ENCODE peak calls at places on chromosomes 12 and 14, in nine cellular contexts. F is transverse colon, Q is fibroblast of mammary gland, Y is lower lobe of right lung, Z is breast epithelium, J is neural crest cell, M is AG10803, A is GM10248, V is NB4. K is an unnamed sample.

GRCh38 chr14:51318777-51319176 is 78.7 kb downstream of the TMX1 start:
- DNase-seq in F (no peak), Y (no peak), Z (no peak), J (no peak), M (peak; percentile 37), V (no peak), A (no peak), Q (no peak), K (no peak)

GRCh38 chr12:124599074-124599999 is 31.9 kb upstream of the NCOR2 start:
- DNase-seq in A (no peak), Y (no peak), Z (no peak), V (peak; percentile 79), M (peak; percentile 72), Q (peak; percentile 76), J (no peak), F (no peak), K (no peak)

GRCh38 chr12:14567311-14568195 is at the start of gene PLBD1:
- DNase-seq in Q (peak; percentile 50), Y (peak; percentile 87), V (no peak), Z (no peak), M (peak; percentile 21), F (peak; percentile 71), A (peak; percentile 47), J (peak; percentile 37), K (peak; percentile 59)

GRCh38 chr14:100534528-100535286 is 52.5 kb downstream of the BEGAIN start:
- DNase-seq in Q (no peak), F (peak; percentile 6), M (no peak), Z (peak; percentile 23), V (peak; percentile 92), A (no peak), J (no peak), Y (peak; percentile 37), K (peak; percentile 14)

GRCh38 chr14:24996930-24997329 is 53.0 kb downstream of the STXBP6 start:
- DNase-seq in Z (no peak), V (no peak), J (no peak), F (no peak), A (no peak), Y (no peak), Q (no peak), M (no peak), K (no peak)

GRCh38 chr14:35331605-35332516 is 39.7 kb downstream of the PSMA6 start:
- DNase-seq in Y (peak; percentile 81), V (no peak), M (peak; percentile 7), J (no peak), Q (peak; percentile 55), F (peak; percentile 80), A (peak; percentile 62), Z (peak; percentile 90), K (peak; percentile 54)

GRCh38 chr14:73467377-73467776 is 9.0 kb upstream of the NUMB start:
- DNase-seq in A (no peak), Y (peak; percentile 64), M (no peak), J (no peak), Q (peak; percentile 87), V (peak; percentile 89), Z (no peak), F (no peak), K (no peak)

GRCh38 chr12:89213747-89214146 is 138.6 kb downstream of the DUSP6 start:
- DNase-seq in V (no peak), A (no peak), Q (no peak), J (no peak), F (no peak), Y (no peak), M (no peak), Z (no peak), K (no peak)

GRCh38 chr14:105430535-105430934 is 10.9 kb downstream of the MTA1 start:
- DNase-seq in Z (no peak), Y (no peak), A (no peak), V (no peak), M (peak; percentile 64), J (no peak), F (no peak), Q (peak; percentile 58), K (no peak)

GRCh38 chr14:99156026-99156425 is 116.0 kb downstream of the BCL11B start:
- DNase-seq in J (no peak), A (no peak), Z (no peak), F (no peak), M (no peak), Q (no peak), V (no peak), Y (no peak), K (no peak)

GRCh38 chr14:96053600-96054381 is 14.6 kb downstream of the C14orf132 start:
- DNase-seq in Z (no peak), J (no peak), A (no peak), Y (no peak), F (peak; percentile 41), Q (peak; percentile 99), M (peak; percentile 97), V (no peak), K (no peak)

GRCh38 chr12:111812881-111813741 is 28.9 kb upstream of the MAPKAPK5 start:
- DNase-seq in Q (peak; percentile 86), J (peak; percentile 66), M (peak; percentile 82), Z (peak; percentile 62), Y (peak; percentile 82), F (peak; percentile 80), V (peak; percentile 91), A (peak; percentile 86), K (peak; percentile 83)

GRCh38 chr14:75514673-75515630 is 7.3 kb upstream of the BATF start:
- DNase-seq in V (peak; percentile 87), J (no peak), Z (no peak), F (peak; percentile 52), Y (peak; percentile 64), Q (peak; percentile 24), M (no peak), A (peak; percentile 60), K (peak; percentile 57)

DNA sequence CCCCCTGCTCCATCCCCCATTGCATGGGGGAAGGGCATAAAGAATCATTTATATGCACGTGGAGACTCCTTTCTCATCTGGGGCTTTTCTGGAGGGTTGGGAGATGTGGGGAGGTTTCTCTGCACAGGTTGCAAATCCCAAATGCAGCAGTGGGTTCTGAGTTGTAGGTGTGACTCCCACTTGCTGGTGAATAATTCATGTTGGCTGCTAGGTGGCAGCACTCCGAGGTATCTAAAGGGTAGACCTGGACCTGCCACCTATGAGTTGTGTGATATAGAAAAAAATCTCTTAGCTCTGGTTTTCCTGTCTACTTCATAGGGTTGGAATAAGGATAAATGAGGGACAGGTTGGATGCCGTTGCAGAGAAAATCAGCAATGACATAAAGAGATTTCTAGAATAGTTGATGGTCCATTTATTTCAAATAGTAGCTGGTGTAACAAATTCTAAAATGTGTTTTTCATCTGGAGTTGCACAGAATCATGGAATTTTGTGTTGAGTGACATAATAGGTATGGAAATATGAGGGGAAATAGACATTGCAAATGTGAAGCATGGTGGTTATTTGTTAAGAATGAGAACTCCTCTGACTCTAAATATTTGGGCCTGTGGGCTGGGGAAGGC is 4.6 kb downstream of the MARCHF9 start:
- DNase-seq in F (no peak), Y (no peak), J (no peak), V (peak; percentile 52), A (no peak), Q (no peak), Z (no peak), M (no peak), K (no peak)
- TF ChIP-seq CTCF in F (peak; percentile 57), Y (peak; percentile 31), J (peak; percentile 59), V (peak; percentile 60), A (peak; percentile 46), Q (peak; percentile 44), Z (no peak), M (peak; percentile 34), K (peak; percentile 64)

GRCh38 chr12:123150273-123150803 is 552 bp downstream of the PITPNM2 start:
- DNase-seq in Y (peak; percentile 59), Q (no peak), J (peak; percentile 20), F (peak; percentile 31), A (peak; percentile 24), V (peak; percentile 62), M (no peak), Z (no peak), K (no peak)

GRCh38 chr12:123149828-123150272 is 1.0 kb downstream of the PITPNM2 start:
- DNase-seq in F (no peak), V (no peak), J (no peak), Z (no peak), M (no peak), A (no peak), Y (no peak), Q (no peak), K (no peak)

GRCh38 chr12:123150804-123151678 is at the start of gene PITPNM2:
- DNase-seq in Z (no peak), V (peak; percentile 84), Q (peak; percentile 35), M (peak; percentile 64), A (peak; percentile 76), J (peak; percentile 55), F (peak; percentile 70), Y (peak; percentile 77), K (peak; percentile 85)

GRCh38 chr12:123148223-123148622 is 2.7 kb downstream of the PITPNM2 start:
- DNase-seq in M (no peak), V (no peak), A (no peak), Y (no peak), J (no peak), F (no peak), Q (no peak), Z (no peak), K (no peak)

GRCh38 chr12:123149088-123149827 is 1.6 kb downstream of the PITPNM2 start:
- DNase-seq in V (no peak), J (no peak), A (no peak), Y (no peak), Q (no peak), M (no peak), Z (no peak), F (no peak), K (no peak)
- TF ChIP-seq CTCF in V (no peak), J (no peak), A (no peak), Y (no peak), Q (no peak), M (no peak), Z (no peak), F (no peak), K (no peak)

DNA sequence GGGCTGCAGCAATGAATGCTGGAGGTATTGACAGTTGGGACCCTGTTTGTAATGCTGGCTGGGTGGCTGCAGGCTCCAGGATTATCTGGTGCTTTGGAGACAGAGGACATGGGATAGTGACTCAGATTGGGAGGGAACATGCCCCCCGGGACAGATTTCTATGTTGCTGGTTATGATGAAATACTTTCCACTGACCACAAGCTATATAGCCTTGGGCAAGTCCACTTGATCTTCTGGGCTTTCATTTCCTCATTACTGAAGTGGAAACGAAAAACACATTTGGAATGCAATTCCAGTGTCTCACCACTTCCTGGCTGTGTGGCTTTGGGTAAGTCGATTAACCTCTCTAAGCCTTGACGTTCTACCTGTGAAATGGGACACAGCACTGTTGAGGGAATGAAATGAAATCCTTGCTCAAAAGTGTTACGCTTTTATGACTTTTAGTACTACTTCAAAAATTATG is 6.3 kb upstream of the TPCN1 start:
- DNase-seq in Z (peak; percentile 75), F (peak; percentile 53), M (peak; percentile 99), J (no peak), Q (peak; percentile 98), V (peak; percentile 100), A (no peak), Y (peak; percentile 61), K (no peak)
- TF ChIP-seq CTCF in Z (peak; percentile 51), F (peak; percentile 36), M (no peak), J (no peak), Q (no peak), V (no peak), A (no peak), Y (no peak), K (no peak)

DNA sequence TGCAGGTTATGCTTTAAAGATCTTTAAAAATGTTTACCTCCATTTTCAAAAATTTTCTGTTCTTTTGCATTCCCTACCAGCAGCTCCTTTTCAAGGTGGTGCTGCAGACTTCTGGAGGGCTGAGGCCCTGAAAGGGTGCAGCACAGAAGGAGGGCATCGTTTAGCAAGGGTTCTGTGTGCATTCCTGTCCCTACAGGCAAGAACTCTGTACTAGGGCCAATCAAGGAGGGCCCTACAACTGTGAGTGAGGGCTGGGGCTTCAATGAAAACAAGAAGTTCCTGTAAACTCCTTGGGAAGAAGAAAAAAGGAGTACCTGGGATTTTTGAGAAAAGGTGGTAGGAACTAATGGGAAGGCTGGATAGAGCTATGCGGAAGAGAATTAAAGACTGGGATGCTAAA is 50.7 kb upstream of the CSRP2 start:
- DNase-seq in Z (no peak), F (no peak), J (no peak), M (no peak), V (no peak), Q (no peak), Y (no peak), A (no peak), K (no peak)
- TF ChIP-seq CTCF in Z (no peak), F (no peak), J (no peak), M (no peak), V (no peak), Q (no peak), Y (no peak), A (no peak), K (no peak)